ENCODE peak calls at places on chromosomes 3 and 15, in five cellular contexts. P is GM23338, O is tibial nerve, I is keratinocyte, F is DND-41. C is an unnamed sample.

GRCh38 chr15:90880381-90881145 is 3.7 kb upstream of the FES start:
- DNase-seq in P (no peak), O (no peak), I (no peak), F (no peak), C (no peak)

GRCh38 chr3:174495231-174495755 is 363.8 kb upstream of the NAALADL2 start:
- DNase-seq in F (no peak), O (no peak), I (no peak), P (no peak), C (no peak)

GRCh38 chr3:32303977-32304376 is 65.5 kb downstream of the CMTM8 start:
- DNase-seq in I (no peak), P (peak; percentile 56), F (no peak), O (no peak), C (no peak)

GRCh38 chr3:107870096-107870495 is 220.7 kb downstream of the CD47 start:
- DNase-seq in I (no peak), F (no peak), O (no peak), P (no peak), C (no peak)

GRCh38 chr3:30349507-30349906 is 256.9 kb upstream of the TGFBR2 start:
- DNase-seq in F (no peak), I (no peak), O (no peak), P (peak; percentile 39), C (no peak)

GRCh38 chr15:31298707-31299172 is 27.9 kb upstream of the KLF13 start:
- DNase-seq in F (peak; percentile 4), I (no peak), O (peak; percentile 10), P (no peak), C (peak; percentile 13)

GRCh38 chr3:129315386-129315991 is 36.8 kb downstream of the HMCES start:
- DNase-seq in O (no peak), F (peak; percentile 52), I (no peak), P (peak; percentile 30), C (peak; percentile 36)

GRCh38 chr3:168121175-168121853 is 25.6 kb upstream of the GOLIM4 start:
- DNase-seq in O (no peak), I (no peak), P (no peak), F (no peak), C (no peak)

GRCh38 chr3:183911763-183912506 is 27.3 kb upstream of the PARL start:
- DNase-seq in I (no peak), F (no peak), P (no peak), O (no peak), C (no peak)

GRCh38 chr15:43975326-43975725 is 148.5 kb downstream of the WDR76 start:
- DNase-seq in F (no peak), O (no peak), I (no peak), P (no peak), C (no peak)

GRCh38 chr15:43975750-43976149 is 148.9 kb downstream of the WDR76 start:
- DNase-seq in O (no peak), I (no peak), F (no peak), P (no peak), C (no peak)

GRCh38 chr15:43974852-43975251 is 148.1 kb downstream of the WDR76 start:
- DNase-seq in P (no peak), I (no peak), F (no peak), O (no peak), C (no peak)

DNA sequence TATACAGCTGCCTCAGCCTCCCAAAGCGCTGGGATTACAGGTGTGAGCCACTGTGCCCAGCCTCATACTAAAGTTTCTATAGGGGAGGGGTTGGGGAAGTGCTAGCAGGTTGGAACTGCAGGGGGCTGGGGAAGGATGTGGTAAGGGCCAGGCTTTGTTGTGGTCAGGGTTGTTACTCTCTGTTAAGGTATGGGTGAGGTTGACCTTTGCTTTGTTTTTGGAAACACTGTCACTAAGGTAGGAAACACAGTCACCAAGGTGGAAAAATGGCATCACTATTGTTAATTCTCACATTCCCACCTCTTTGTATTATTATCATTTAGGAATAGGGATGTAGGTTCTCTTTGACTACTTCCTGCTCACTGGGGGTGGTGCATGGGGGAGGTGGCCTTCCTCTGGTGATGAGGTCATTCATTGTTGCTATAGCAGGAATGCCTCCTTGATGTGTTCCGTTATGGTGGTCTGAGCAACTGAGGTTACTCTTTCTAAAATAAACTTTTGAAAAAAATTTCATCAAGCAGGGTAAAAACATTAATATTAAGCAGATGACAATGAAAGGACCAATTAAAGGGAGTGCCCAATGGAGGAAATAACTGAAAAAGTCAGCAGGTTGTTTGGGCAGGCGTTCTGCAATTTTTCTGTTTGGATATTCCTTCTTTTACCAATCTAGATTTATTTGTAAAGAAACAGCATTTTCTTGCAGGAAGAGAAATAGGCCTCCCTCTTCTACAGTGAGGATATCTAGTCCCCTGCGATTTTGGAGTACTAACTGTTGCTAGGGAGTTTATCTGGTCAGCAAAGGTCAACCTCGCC is 150.5 kb downstream of the WDR76 start:
- DNase-seq in P (peak; percentile 81), I (no peak), F (peak; percentile 59), O (no peak), C (no peak)
- H3K36me3 ChIP-seq in P (no peaks in the 10 kb centered on the region), I (no peaks in the 10 kb centered on the region), F (no peaks in the 10 kb centered on the region), O (no peaks in the 10 kb centered on the region), C (no peaks in the 10 kb centered on the region)

GRCh38 chr3:126456766-126457388 is 18.8 kb downstream of the ZXDC start:
- DNase-seq in I (no peak), F (no peak), P (no peak), O (no peak), C (no peak)

GRCh38 chr3:126459111-126459762 is 16.5 kb downstream of the ZXDC start:
- DNase-seq in F (no peak), P (no peak), I (no peak), O (no peak), C (no peak)

GRCh38 chr3:126460386-126460785 is 15.3 kb downstream of the ZXDC start:
- DNase-seq in F (no peak), P (no peak), I (no peak), O (no peak), C (no peak)

GRCh38 chr3:126461450-126462070 is 14.1 kb downstream of the ZXDC start:
- DNase-seq in P (no peak), F (no peak), O (no peak), I (no peak), C (no peak)

GRCh38 chr3:126459763-126460127 is 15.9 kb downstream of the ZXDC start:
- DNase-seq in P (no peak), O (no peak), F (no peak), I (no peak), C (no peak)
- H3K36me3 ChIP-seq in P (peaks cover 32% of the 10 kb centered on the region), O (peaks cover 100% of the 10 kb centered on the region), F (peaks cover 94% of the 10 kb centered on the region), I (peaks cover 57% of the 10 kb centered on the region), C (peaks cover 76% of the 10 kb centered on the region)

DNA sequence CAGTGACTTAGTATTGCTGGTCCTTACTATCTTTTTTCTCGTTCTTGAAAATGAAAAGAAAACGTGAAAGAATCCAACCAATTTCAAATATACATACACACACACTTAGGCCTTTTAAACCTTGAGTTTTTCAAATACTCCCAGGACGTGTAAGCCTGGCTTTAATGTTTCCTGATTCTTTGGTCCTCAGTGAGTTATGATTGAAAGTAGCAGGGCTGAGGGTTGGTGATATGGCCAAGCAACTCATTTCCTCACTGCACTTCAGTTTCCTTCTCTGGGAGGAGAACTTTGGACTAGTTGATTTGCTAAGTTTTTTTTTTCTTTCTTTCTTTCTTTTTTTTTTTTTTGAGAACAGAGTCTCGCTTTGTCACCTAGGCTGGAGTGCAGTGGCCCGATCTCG is 34.6 kb downstream of the CHD2 start:
- DNase-seq in F (no peak), P (no peak), O (no peak), I (no peak), C (no peak)
- H3K36me3 ChIP-seq in F (peaks cover 98% of the 10 kb centered on the region), P (peaks cover 60% of the 10 kb centered on the region), O (peaks cover 93% of the 10 kb centered on the region), I (peaks cover 58% of the 10 kb centered on the region), C (peaks cover 57% of the 10 kb centered on the region)

DNA sequence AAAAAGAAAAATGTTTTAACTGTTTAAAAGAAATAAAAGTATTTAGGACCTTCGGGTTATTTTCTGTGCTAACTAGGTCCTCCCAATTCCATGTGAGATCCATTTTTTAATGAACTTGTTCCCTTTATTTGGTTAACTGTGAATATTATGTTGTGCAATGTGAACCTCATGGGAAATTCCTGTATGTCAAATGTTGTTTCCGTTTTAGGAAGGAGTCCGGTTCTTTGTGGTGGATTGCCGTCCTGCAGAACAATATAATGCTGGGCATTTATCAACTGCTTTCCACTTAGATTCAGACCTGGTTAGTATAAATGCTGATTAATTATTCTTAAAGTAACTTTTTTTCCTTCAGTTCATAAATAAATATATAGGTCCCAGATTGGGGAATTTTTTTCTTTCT is 35.5 kb upstream of the NIT2 start:
- DNase-seq in P (no peak), O (no peak), I (no peak), F (no peak), C (no peak)
- H3K36me3 ChIP-seq in P (peaks cover 10% of the 10 kb centered on the region), O (peaks cover 86% of the 10 kb centered on the region), I (peaks cover 5% of the 10 kb centered on the region), F (peaks cover 35% of the 10 kb centered on the region), C (no peaks in the 10 kb centered on the region)

C was measured in naive thymus-derived CD4-positive, alpha-beta T cell.